ENCODE peak calls at places on chromosomes 4 and X, in ten cellular contexts. J, A, C, G, F, W, U, T, H and Y are unnamed samples.

GRCh38 chrX:68827848-68828562 is 816 bp upstream of the EFNB1 start:
- DNase-seq in J (peak; percentile 77), A (peak; percentile 77), C (peak; percentile 89), G (peak; percentile 63), F (peak; percentile 76), W (peak; percentile 55), U (peak; percentile 80), T (peak; percentile 87), H (peak; percentile 87), Y (no peak)

GRCh38 chr4:53161475-53162423 is 204.1 kb downstream of the SCFD2 start:
- DNase-seq in J (no peak), A (no peak), C (no peak), G (no peak), F (no peak), W (no peak), U (no peak), T (no peak), H (no peak), Y (no peak)

GRCh38 chr4:3291969-3292570 is 751 bp upstream of the RGS12 start:
- DNase-seq in J (no peak), A (no peak), C (peak; percentile 42), G (no peak), F (peak; percentile 61), W (no peak), U (peak; percentile 62), T (peak; percentile 73), H (peak; percentile 82), Y (no peak)

GRCh38 chr4:1802151-1802715 is 9.1 kb downstream of the FGFR3 start:
- DNase-seq in J (no peak), A (no peak), C (peak; percentile 34), G (no peak), F (no peak), W (no peak), U (no peak), T (peak; percentile 48), H (peak; percentile 57), Y (no peak)

GRCh38 chrX:42948723-42949122 is 170.8 kb upstream of the PPP1R2C start:
- DNase-seq in J (no peak), A (no peak), C (no peak), G (no peak), F (no peak), W (no peak), U (no peak), T (no peak), H (no peak), Y (no peak)

GRCh38 chr4:123706961-123707360 is 310.4 kb downstream of the SPRY1 start:
- DNase-seq in J (no peak), A (no peak), C (no peak), G (no peak), F (no peak), W (no peak), U (no peak), T (no peak), H (no peak), Y (no peak)

GRCh38 chr4:149987330-149987751 is 90.9 kb upstream of the DCLK2 start:
- DNase-seq in J (peak; percentile 25), A (no peak), C (peak; percentile 47), G (no peak), F (no peak), W (no peak), U (peak; percentile 81), T (no peak), H (no peak), Y (no peak)

GRCh38 chr4:110533940-110534339 is 58.0 kb downstream of the ENPEP start:
- DNase-seq in J (no peak), A (no peak), C (peak; percentile 94), G (no peak), F (no peak), W (no peak), U (peak; percentile 99), T (no peak), H (no peak), Y (no peak)

GRCh38 chr4:8316251-8316771 is 46.8 kb downstream of the HTRA3 start:
- DNase-seq in J (no peak), A (no peak), C (no peak), G (no peak), F (no peak), W (no peak), U (no peak), T (no peak), H (no peak), Y (no peak)